ENCODE peak calls at places on chromosomes 11 and 22, in eight cellular contexts. E is neuronal stem cell; G is cardiac muscle cell; P is activated naive CD4-positive, alpha-beta T cell; V is iPS DF 6.9; U is T-cell; S is H4; Y is GM10248. D is an unnamed sample.

GRCh38 chr11:46692450-46692849 is 8.0 kb downstream of the ARHGAP1 start:
- DNase-seq in E (no peak), G (no peak), P (no peak), V (no peak), U (no peak), S (no peak), Y (no peak), D (no peak)

GRCh38 chr11:16001899-16002426 is 354.4 kb downstream of the SOX6 start:
- DNase-seq in E (peak; percentile 18), G (no peak), P (no peak), V (no peak), U (no peak), S (peak; percentile 100), Y (no peak), D (no peak)

GRCh38 chr11:113446112-113446511 is 29.1 kb downstream of the DRD2 start:
- DNase-seq in E (no peak), G (no peak), P (no peak), V (no peak), U (no peak), S (no peak), Y (no peak), D (no peak)

GRCh38 chr22:23500508-23501208 is 79.4 kb downstream of the IGLL1 start:
- DNase-seq in E (no peak), G (peak; percentile 27), P (no peak), V (no peak), U (no peak), S (no peak), Y (no peak), D (no peak)

GRCh38 chr11:78313898-78314297 is 103.7 kb downstream of the GAB2 start:
- DNase-seq in E (no peak), G (no peak), P (no peak), V (no peak), U (no peak), S (no peak), Y (no peak), D (no peak)

GRCh38 chr22:46580940-46581579 is 39.1 kb upstream of the GRAMD4 start:
- DNase-seq in E (no peak), G (no peak), P (no peak), V (no peak), U (no peak), S (no peak), Y (no peak), D (no peak)

GRCh38 chr11:102608699-102609098 is 16.4 kb downstream of the MMP20 start:
- DNase-seq in E (no peak), G (no peak), P (no peak), V (no peak), U (no peak), S (no peak), Y (no peak), D (no peak)

GRCh38 chr11:17590463-17590862 is 43.4 kb downstream of the OTOG start:
- DNase-seq in E (no peak), G (no peak), P (no peak), V (no peak), U (no peak), S (no peak), Y (no peak), D (no peak)

GRCh38 chr22:48955351-48956311 is 872.0 kb downstream of the BRD1 start:
- DNase-seq in E (no peak), G (no peak), P (no peak), V (no peak), U (no peak), S (no peak), Y (no peak), D (no peak)

GRCh38 chr11:34176980-34177319 is 71.5 kb downstream of the NAT10 start:
- DNase-seq in E (no peak), G (no peak), P (no peak), V (no peak), U (no peak), S (peak; percentile 44), Y (no peak), D (no peak)

GRCh38 chr22:34804588-34804987 is 261.4 kb upstream of the ISX start:
- DNase-seq in E (no peak), G (peak; percentile 53), P (no peak), V (no peak), U (no peak), S (no peak), Y (no peak), D (no peak)

GRCh38 chr11:64060263-64060860 is 24.6 kb downstream of the FLRT1 start:
- DNase-seq in E (no peak), G (no peak), P (no peak), V (no peak), U (no peak), S (no peak), Y (no peak), D (no peak)

GRCh38 chr22:28247114-28247513 is 328.1 kb upstream of the PITPNB start:
- DNase-seq in E (no peak), G (no peak), P (no peak), V (no peak), U (no peak), S (no peak), Y (no peak), D (no peak)

GRCh38 chr11:67303132-67303988 is at the start of gene SSH3:
- DNase-seq in E (peak; percentile 61), G (peak; percentile 80), P (no peak), V (no peak), U (no peak), S (no peak), Y (peak; percentile 54), D (no peak)

GRCh38 chr22:19149047-19149883 is 827 bp downstream of the GSC2 start:
- DNase-seq in E (no peak), G (peak; percentile 8), P (no peak), V (no peak), U (no peak), S (no peak), Y (no peak), D (peak; percentile 40)

GRCh38 chr11:110196241-110196754 is 100.1 kb downstream of the RDX start:
- DNase-seq in E (no peak), G (no peak), P (no peak), V (no peak), U (no peak), S (peak; percentile 78), Y (no peak), D (no peak)